ENCODE peak calls at places on chromosome 15, in seven cellular contexts. D is Right ventricle myocardium superior; N is HFFc6; H is AG09319; O is H7; G is stimulated activated CD8-positive, alpha-beta memory T cell treated with anti-CD3 and anti-CD28 coated beads, Interleukin-4, amount 100 ng/mL, for 4 hours; E is dorsolateral prefrontal cortex. Q is an unnamed sample.

GRCh38 chr15:67189326-67190051 is 65.0 kb downstream of the AAGAB start:
- DNase-seq in D (peak; percentile 95), H (no peak), G (no peak), N (no peak), O (no peak), E (no peak), Q (no peak)

GRCh38 chr15:69697913-69698312 is 245.3 kb downstream of the RPLP1 start:
- DNase-seq in G (no peak), E (no peak), H (no peak), D (peak; percentile 52), O (no peak), N (no peak), Q (no peak)

GRCh38 chr15:83457149-83457548 is 10.0 kb downstream of the SH3GL3 start:
- DNase-seq in O (no peak), N (no peak), H (no peak), E (no peak), D (no peak), G (no peak), Q (no peak)

GRCh38 chr15:77029166-77030041 is 34.5 kb downstream of the PSTPIP1 start:
- DNase-seq in E (no peak), O (peak; percentile 45), D (peak; percentile 37), G (no peak), H (no peak), N (no peak), Q (no peak)

GRCh38 chr15:99014803-99015676 is 7.4 kb upstream of the PGPEP1L start:
- DNase-seq in D (peak; percentile 58), G (no peak), N (peak; percentile 51), O (peak; percentile 92), E (no peak), H (peak; percentile 16), Q (peak; percentile 32)

GRCh38 chr15:79987969-79988368 is 17.0 kb upstream of the BCL2A1 start:
- DNase-seq in O (no peak), E (no peak), D (no peak), H (no peak), N (no peak), G (no peak), Q (no peak)

GRCh38 chr15:25060996-25061620 is 106.3 kb downstream of the SNRPN start:
- DNase-seq in N (no peak), G (no peak), H (no peak), E (no peak), O (no peak), D (no peak), Q (no peak)

GRCh38 chr15:51190424-51191068 is 95.8 kb upstream of the TNFAIP8L3 start:
- DNase-seq in E (no peak), N (no peak), H (no peak), G (no peak), O (no peak), D (peak; percentile 68), Q (no peak)

GRCh38 chr15:97904196-97904572 is 56.3 kb upstream of the ARRDC4 start:
- DNase-seq in N (peak; percentile 76), G (no peak), D (peak; percentile 86), H (peak; percentile 24), O (peak; percentile 87), E (peak; percentile 66), Q (peak; percentile 68)

GRCh38 chr15:84981711-84982300 is at the start of gene PDE8A:
- DNase-seq in E (peak; percentile 11), H (no peak), O (peak; percentile 83), G (no peak), D (peak; percentile 81), N (peak; percentile 36), Q (peak; percentile 64)

GRCh38 chr15:83697716-83698115 is 43.8 kb downstream of the ADAMTSL3 start:
- DNase-seq in O (no peak), G (no peak), D (no peak), N (no peak), H (no peak), E (no peak), Q (no peak)

Q was measured in OCI-M1.